ENCODE peak calls at places on chromosomes 16 and 17, in five cellular contexts. K is tibial artery, V is GM23248, B is psoas muscle, P is hepatocyte. Q is an unnamed sample.

GRCh38 chr16:445566-445965 is 20.1 kb downstream of the RAB11FIP3 start:
- DNase-seq in K (no peak), V (no peak), B (no peak), P (no peak), Q (no peak)

GRCh38 chr17:2484876-2485275 is 26.8 kb downstream of the METTL16 start:
- DNase-seq in K (no peak), V (no peak), B (no peak), P (no peak), Q (no peak)

GRCh38 chr16:5845046-5845445 is 747.5 kb upstream of the EEF2KMT start:
- DNase-seq in K (no peak), V (no peak), B (no peak), P (no peak), Q (no peak)

GRCh38 chr17:75604034-75604695 is 16.6 kb downstream of the MYO15B start:
- DNase-seq in K (no peak), V (peak), B (peak), P (no peak), Q (no peak)

GRCh38 chr17:80605326-80606066 is 60.9 kb downstream of the RPTOR start:
- DNase-seq in K (no peak), V (peak), B (no peak), P (peak), Q (no peak)

GRCh38 chr16:3112058-3112880 is at the start of gene ZNF205:
- DNase-seq in K (peak), V (peak), B (peak), P (peak), Q (no peak)

GRCh38 chr16:85199069-85199725 is 86.9 kb upstream of the CIBAR2 start:
- DNase-seq in K (no peak), V (peak), B (no peak), P (no peak), Q (no peak)

GRCh38 chr16:73172621-73173312 is 124.8 kb upstream of the ZFHX3 start:
- DNase-seq in K (peak), V (peak), B (peak), P (peak), Q (no peak)

GRCh38 chr16:2095315-2095853 is 40.3 kb downstream of the PKD1 start:
- DNase-seq in K (no peak), V (peak), B (no peak), P (peak), Q (no peak)

GRCh38 chr17:7045492-7046126 is 1.7 kb upstream of the SLC16A11 start:
- DNase-seq in K (no peak), V (peak), B (no peak), P (peak), Q (no peak)

GRCh38 chr17:58254803-58255202 is 16.4 kb downstream of the LPO start:
- DNase-seq in K (no peak), V (no peak), B (no peak), P (peak), Q (peak)

GRCh38 chr16:84761448-84762368 is 58.1 kb upstream of the CRISPLD2 start:
- DNase-seq in K (no peak), V (peak), B (no peak), P (no peak), Q (peak)

GRCh38 chr16:85003723-85004586 is 7.4 kb downstream of the ZDHHC7 start:
- DNase-seq in K (no peak), V (no peak), B (no peak), P (no peak), Q (no peak)

GRCh38 chr16:19162085-19162484 is 6.0 kb upstream of the SYT17 start:
- DNase-seq in K (no peak), V (peak), B (no peak), P (no peak), Q (no peak)

GRCh38 chr17:28738680-28739384 is 5.0 kb upstream of the TRAF4 start:
- DNase-seq in K (no peak), V (no peak), B (no peak), P (no peak), Q (no peak)

GRCh38 chr16:16833165-16833564 is 454.2 kb downstream of the NPIPA7 start:
- DNase-seq in K (no peak), V (no peak), B (no peak), P (no peak), Q (no peak)

GRCh38 chr17:45451131-45451530 is 18.5 kb upstream of the ARHGAP27 start:
- DNase-seq in K (no peak), V (no peak), B (no peak), P (no peak), Q (no peak)

GRCh38 chr16:726438-727290 is at the start of the genes CCDC78 and HAGHL:
- DNase-seq in K (no peak), V (peak), B (peak), P (peak), Q (no peak)

GRCh38 chr16:66203476-66203875 is 163.0 kb upstream of the CDH5 start:
- DNase-seq in K (no peak), V (no peak), B (no peak), P (no peak), Q (no peak)

GRCh38 chr17:2347805-2348685 is 10.7 kb downstream of the SGSM2 start:
- DNase-seq in K (no peak), V (peak), B (peak), P (peak), Q (no peak)

GRCh38 chr17:80516533-80516932 is 28.1 kb upstream of the RPTOR start:
- DNase-seq in K (no peak), V (no peak), B (no peak), P (no peak), Q (no peak)

GRCh38 chr16:30662449-30662848 is 4.2 kb downstream of the FBRS start:
- DNase-seq in K (no peak), V (no peak), B (no peak), P (no peak), Q (no peak)

GRCh38 chr16:89033796-89034572 is 57.0 kb upstream of the CBFA2T3 start:
- DNase-seq in K (no peak), V (no peak), B (peak), P (no peak), Q (no peak)

GRCh38 chr17:45364531-45365390 is 47.9 kb upstream of the MAP3K14 start:
- DNase-seq in K (no peak), V (peak), B (no peak), P (no peak), Q (peak)

GRCh38 chr16:85173981-85174751 is 61.9 kb upstream of the CIBAR2 start:
- DNase-seq in K (no peak), V (peak), B (peak), P (peak), Q (no peak)

GRCh38 chr17:34822007-34822737 is 139.1 kb downstream of the CCT6B start:
- DNase-seq in K (no peak), V (no peak), B (no peak), P (no peak), Q (no peak)

GRCh38 chr17:76772842-76773521 is 35.1 kb downstream of the MFSD11 start:
- DNase-seq in K (no peak), V (peak), B (no peak), P (peak), Q (no peak)

GRCh38 chr17:75525806-75526554 is 483 bp downstream of the LLGL2 start:
- DNase-seq in K (no peak), V (no peak), B (no peak), P (peak), Q (no peak)

GRCh38 chr16:89556750-89557149 is 3.7 kb upstream of the RPL13 start:
- DNase-seq in K (no peak), V (no peak), B (no peak), P (no peak), Q (no peak)

GRCh38 chr17:1561420-1562177 is 993 bp downstream of the PITPNA start:
- DNase-seq in K (no peak), V (peak), B (peak), P (peak), Q (no peak)

GRCh38 chr16:64250866-64251265 is 871.0 kb downstream of the CDH11 start:
- DNase-seq in K (no peak), V (peak), B (no peak), P (no peak), Q (no peak)

GRCh38 chr17:2909853-2910234 is 113.6 kb downstream of the RAP1GAP2 start:
- DNase-seq in K (no peak), V (no peak), B (no peak), P (no peak), Q (no peak)

GRCh38 chr17:70104688-70105087 is 29.7 kb downstream of the KCNJ16 start:
- DNase-seq in K (no peak), V (no peak), B (no peak), P (no peak), Q (no peak)

GRCh38 chr17:4893272-4893671 is 6.1 kb upstream of the C17orf107 start:
- DNase-seq in K (no peak), V (no peak), B (no peak), P (no peak), Q (no peak)

GRCh38 chr17:4892499-4893221 is 6.7 kb upstream of the C17orf107 start:
- DNase-seq in K (no peak), V (no peak), B (no peak), P (no peak), Q (no peak)

GRCh38 chr17:4892063-4892410 is 7.3 kb upstream of the C17orf107 start:
- DNase-seq in K (no peak), V (no peak), B (no peak), P (no peak), Q (no peak)

GRCh38 chr17:4893721-4894560 is 5.4 kb upstream of the C17orf107 start:
- DNase-seq in K (no peak), V (no peak), B (no peak), P (no peak), Q (no peak)

GRCh38 chr17:4891405-4892062 is 7.8 kb upstream of the C17orf107 start:
- DNase-seq in K (no peak), V (no peak), B (no peak), P (no peak), Q (no peak)
- H3K27ac ChIP-seq in K (no peak), V (no peak), B (no peak), P (no peak), Q (no peak)

GRCh38 chr16:86344881-86345280 is 165.4 kb upstream of the FOXF1 start:
- DNase-seq in K (no peak), V (no peak), B (no peak), P (no peak), Q (no peak)

GRCh38 chr16:86343733-86344585 is 166.4 kb upstream of the FOXF1 start:
- DNase-seq in K (no peak), V (peak), B (no peak), P (peak), Q (no peak)

GRCh38 chr16:86342161-86342560 is 168.2 kb upstream of the FOXF1 start:
- DNase-seq in K (no peak), V (no peak), B (no peak), P (no peak), Q (no peak)

GRCh38 chr16:86344586-86344871 is 165.8 kb upstream of the FOXF1 start:
- DNase-seq in K (no peak), V (no peak), B (no peak), P (no peak), Q (no peak)

GRCh38 chr16:86343111-86343642 is 167.2 kb upstream of the FOXF1 start:
- DNase-seq in K (peak), V (peak), B (peak), P (peak), Q (peak)
- H3K4me3 ChIP-seq in K (peak), V (peak), B (no peak), P (no peak), Q (peak)

GRCh38 chr17:16352838-16353701 is at the start of gene CENPV:
- DNase-seq in K (no peak), V (peak), B (peak), P (peak), Q (peak)

GRCh38 chr17:16354585-16354984 is 1.3 kb upstream of the CENPV start:
- DNase-seq in K (no peak), V (no peak), B (no peak), P (no peak), Q (peak)

GRCh38 chr17:16351831-16352230 is 1.4 kb downstream of the CENPV start:
- DNase-seq in K (no peak), V (peak), B (no peak), P (no peak), Q (no peak)

GRCh38 chr17:16353702-16354174 is 469 bp upstream of the CENPV start:
- DNase-seq in K (no peak), V (no peak), B (no peak), P (no peak), Q (peak)

GRCh38 chr17:16352303-16352837 is 899 bp downstream of the CENPV start:
- DNase-seq in K (no peak), V (peak), B (peak), P (peak), Q (no peak)
- H3K27ac ChIP-seq in K (peak), V (no peak), B (peak), P (peak), Q (no peak)

GRCh38 chr17:47704116-47704515 is 10.2 kb downstream of the TBKBP1 start:
- DNase-seq in K (no peak), V (no peak), B (no peak), P (no peak), Q (no peak)

GRCh38 chr17:47703191-47703591 is 9.2 kb downstream of the TBKBP1 start:
- DNase-seq in K (no peak), V (no peak), B (no peak), P (no peak), Q (no peak)

GRCh38 chr17:47703671-47704070 is 9.7 kb downstream of the TBKBP1 start:
- DNase-seq in K (no peak), V (no peak), B (no peak), P (no peak), Q (no peak)

GRCh38 chr17:47701603-47702002 is 7.6 kb downstream of the TBKBP1 start:
- DNase-seq in K (no peak), V (no peak), B (no peak), P (no peak), Q (no peak)

DNA sequence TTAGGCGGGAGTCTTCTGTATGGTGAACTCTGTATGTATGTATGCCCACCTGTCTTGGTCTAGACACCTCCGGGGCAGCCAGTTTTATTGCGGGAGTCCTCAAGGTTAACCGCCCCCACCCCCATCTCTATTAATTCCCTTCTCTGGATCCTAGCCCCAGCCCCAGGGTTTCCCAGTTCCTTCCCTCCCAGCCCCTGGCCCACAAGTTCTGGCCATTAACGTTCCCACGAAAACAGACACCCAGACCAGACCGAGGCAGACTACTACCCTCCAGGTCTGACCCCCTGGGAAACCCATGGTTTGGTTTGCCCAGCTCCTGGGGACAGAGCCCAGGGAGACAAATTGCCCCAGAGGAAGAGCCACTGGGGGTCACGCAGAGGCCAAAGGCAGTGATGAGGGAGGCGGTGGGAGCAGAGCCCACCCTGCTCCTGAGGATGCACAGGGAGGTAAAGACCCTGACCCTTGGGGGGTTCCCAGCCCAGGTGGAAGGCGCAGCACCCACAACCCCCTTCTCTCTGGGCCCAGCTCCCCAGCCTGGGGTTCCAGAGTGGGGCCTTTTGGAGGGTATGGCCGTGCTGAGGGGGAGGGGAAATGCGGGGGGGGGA is 8.5 kb downstream of the TBKBP1 start:
- DNase-seq in K (no peak), V (no peak), B (no peak), P (no peak), Q (no peak)
- H3K4me3 ChIP-seq in K (no peak), V (no peak), B (no peak), P (no peak), Q (no peak)

DNA sequence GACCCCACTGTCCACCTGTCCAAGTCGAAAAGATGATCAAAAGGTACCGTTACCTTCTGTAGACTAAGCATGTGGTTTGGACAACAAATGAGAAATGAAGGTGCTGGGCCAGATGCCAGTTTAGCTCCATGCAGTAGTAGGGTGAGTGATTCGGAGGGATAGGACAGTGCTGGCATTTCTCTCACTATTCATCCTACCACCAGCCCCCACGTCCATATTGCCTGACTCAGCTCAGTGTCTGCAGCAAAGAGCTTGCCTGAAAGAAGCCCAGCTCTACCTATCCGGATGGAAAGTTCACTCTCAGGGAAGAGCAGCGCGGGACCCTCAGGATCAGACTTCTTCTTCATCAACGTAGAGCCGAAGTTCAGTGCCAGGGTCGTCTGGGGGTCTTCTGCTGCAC is 145.0 kb downstream of the SLC39A11 start:
- DNase-seq in K (no peak), V (no peak), B (no peak), P (no peak), Q (no peak)
- H3K27ac ChIP-seq in K (no peak), V (no peak), B (no peak), P (no peak), Q (no peak)

Q was measured in coronary artery.